ENCODE peak calls at places on chromosomes 12 and 14, in four cellular contexts. J is anterior cingulate cortex, K is HCEC 1CT, Y is neural progenitor cell. X is an unnamed sample.
A peak's percentile ranks its signal among the peaks of the same experiment; 100 is the strongest.

GRCh38 chr12:46516933-46517578 is 144.5 kb upstream of the SLC38A2 start:
- DNase-seq in J (no peak), K (no peak), Y (no peak), X (no peak)

GRCh38 chr12:131684015-131684725 is 26.7 kb upstream of the SFSWAP start:
- DNase-seq in J (no peak), Y (no peak), K (no peak), X (peak; percentile 33)

GRCh38 chr12:3751151-3752095 is 1.5 kb downstream of the CRACR2A start:
- DNase-seq in Y (no peak), K (no peak), J (no peak), X (peak; percentile 23)

GRCh38 chr14:28303248-28303647 is 463.3 kb upstream of the FOXG1 start:
- DNase-seq in K (peak; percentile 72), J (no peak), Y (no peak), X (no peak)

GRCh38 chr12:119864591-119864990 is 12.5 kb downstream of the CIT start:
- DNase-seq in K (no peak), J (no peak), Y (no peak), X (no peak)

GRCh38 chr12:6329693-6330045 is 12.2 kb downstream of the TNFRSF1A start:
- DNase-seq in J (no peak), Y (no peak), K (no peak), X (no peak)

GRCh38 chr12:130973906-130974305 is 20.2 kb downstream of the ADGRD1 start:
- DNase-seq in Y (no peak), J (no peak), K (no peak), X (no peak)

GRCh38 chr12:105041186-105041585 is 43.1 kb downstream of the ALDH1L2 start:
- DNase-seq in J (no peak), K (no peak), Y (no peak), X (no peak)

GRCh38 chr14:99363616-99364290 is 91.8 kb upstream of the BCL11B start:
- DNase-seq in K (no peak), J (no peak), Y (peak; percentile 54), X (no peak)

GRCh38 chr12:76947270-76947669 is 68.5 kb upstream of the CSRP2 start:
- DNase-seq in J (no peak), Y (no peak), K (no peak), X (no peak)

GRCh38 chr12:126362490-126362889 is 1297.3 kb downstream of the AACS start:
- DNase-seq in J (no peak), K (no peak), Y (no peak), X (no peak)

GRCh38 chr14:66709292-66709691 is 201.3 kb downstream of the GPHN start:
- DNase-seq in Y (no peak), J (no peak), K (peak; percentile 9), X (no peak)

GRCh38 chr14:21825147-21825743 is 151.6 kb upstream of the OR4E1 start:
- DNase-seq in J (no peak), Y (peak; percentile 74), K (peak; percentile 6), X (peak; percentile 8)

GRCh38 chr12:91194500-91194899 is 11.9 kb upstream of the DCN start:
- DNase-seq in Y (no peak), J (no peak), K (no peak), X (no peak)

GRCh38 chr14:81269100-81269978 is 48.6 kb upstream of the GTF2A1 start:
- DNase-seq in K (peak; percentile 63), J (no peak), Y (peak; percentile 65), X (no peak)

GRCh38 chr12:116759783-116760581 is 21.9 kb downstream of the RNFT2 start:
- DNase-seq in K (no peak), Y (no peak), J (no peak), X (peak; percentile 17)

GRCh38 chr12:1662761-1663439 is 28.0 kb upstream of the ADIPOR2 start:
- DNase-seq in K (no peak), Y (peak; percentile 89), J (no peak), X (peak; percentile 83)

GRCh38 chr14:35808076-35808657 is 928 bp downstream of the RALGAPA1 start:
- DNase-seq in K (no peak), Y (peak; percentile 43), J (no peak), X (peak; percentile 31)

GRCh38 chr14:32078030-32078793 is 1.1 kb downstream of the ARHGAP5 start:
- DNase-seq in Y (peak; percentile 27), K (peak; percentile 48), J (peak; percentile 46), X (peak; percentile 40)

GRCh38 chr14:102565959-102566358 is 26.5 kb upstream of the RCOR1 start:
- DNase-seq in J (no peak), Y (no peak), K (no peak), X (no peak)

GRCh38 chr12:26697217-26697616 is 135.8 kb downstream of the ITPR2 start:
- DNase-seq in J (no peak), Y (no peak), K (peak; percentile 22), X (no peak)

GRCh38 chr12:120584343-120585149 is 3.3 kb upstream of the POP5 start:
- DNase-seq in Y (peak; percentile 88), J (peak; percentile 39), K (no peak), X (peak; percentile 43)

GRCh38 chr12:40735551-40736230 is 43.5 kb downstream of the CNTN1 start:
- DNase-seq in J (no peak), Y (no peak), K (no peak), X (no peak)

GRCh38 chr14:52051861-52052260 is 17.0 kb downstream of the NID2 start:
- DNase-seq in Y (no peak), K (peak; percentile 69), J (no peak), X (no peak)

GRCh38 chr14:102055181-102055901 is 31.5 kb downstream of the HSP90AA1 start:
- DNase-seq in K (peak; percentile 39), J (no peak), Y (no peak), X (peak; percentile 56)

GRCh38 chr14:77580964-77581505 is 35.4 kb downstream of the SPTLC2 start:
- DNase-seq in J (no peak), Y (no peak), K (peak; percentile 56), X (no peak)

GRCh38 chr12:100163416-100164152 is 20.9 kb upstream of the BLTP3B start:
- DNase-seq in Y (peak; percentile 93), J (peak; percentile 20), K (peak; percentile 63), X (no peak)

GRCh38 chr14:24103451-24103850 is 9.3 kb downstream of the PCK2 start:
- DNase-seq in Y (no peak), J (no peak), K (no peak), X (no peak)

GRCh38 chr12:90333939-90334338 is 621.0 kb downstream of the CCER1 start:
- DNase-seq in Y (no peak), K (peak; percentile 24), J (no peak), X (no peak)

GRCh38 chr12:40157307-40157706 is 51.4 kb upstream of the SLC2A13 start:
- DNase-seq in K (no peak), J (no peak), Y (no peak), X (no peak)

GRCh38 chr12:89464974-89465592 is 59.5 kb downstream of the GALNT4 start:
- DNase-seq in Y (no peak), J (no peak), K (no peak), X (no peak)

GRCh38 chr14:96735509-96735908 is 61.7 kb upstream of the VRK1 start:
- DNase-seq in Y (no peak), J (no peak), K (no peak), X (no peak)